ENCODE peak calls at places on chromosomes 16 and 17, in four cellular contexts. One of them, this sample, is unnamed.

GRCh38 chr16:24851700-24852099 is 5.9 kb downstream of the SLC5A11 start:
- DNase-seq in MM.1S: no peak
- DNase-seq in body of pancreas: no peak
- DNase-seq in A549: no peak
- DNase-seq in this sample: no peak

GRCh38 chr17:40952675-40953074 is 14.1 kb downstream of the KRT39 start:
- DNase-seq in MM.1S: no peak
- DNase-seq in body of pancreas: no peak
- DNase-seq in A549: no peak
- DNase-seq in this sample: no peak

GRCh38 chr17:66647391-66647983 is 187.4 kb upstream of the CACNG5 start:
- DNase-seq in MM.1S: no peak
- DNase-seq in body of pancreas: no peak
- DNase-seq in A549: no peak
- DNase-seq in this sample: no peak

GRCh38 chr17:63549289-63549945 is 860 bp upstream of the DCAF7 start:
- DNase-seq in MM.1S: no peak
- DNase-seq in body of pancreas: no peak
- DNase-seq in A549: no peak
- DNase-seq in this sample: no peak

GRCh38 chr17:42493324-42493723 is 34.6 kb downstream of the ATP6V0A1 start:
- DNase-seq in MM.1S: no peak
- DNase-seq in body of pancreas: no peak
- DNase-seq in A549: no peak
- DNase-seq in this sample: no peak

GRCh38 chr17:19570497-19571151 is 37.0 kb downstream of the SLC47A1 start:
- DNase-seq in MM.1S: no peak
- DNase-seq in body of pancreas: no peak
- DNase-seq in A549: no peak
- DNase-seq in this sample: no peak

GRCh38 chr17:49996495-49997255 is 1.7 kb upstream of the DLX3 start:
- DNase-seq in MM.1S: peak; percentile 34
- DNase-seq in body of pancreas: peak; percentile 58
- DNase-seq in A549: peak; percentile 81
- DNase-seq in this sample: peak; percentile 68

GRCh38 chr17:28230011-28230410 is 89.0 kb upstream of the TMEM97 start:
- DNase-seq in MM.1S: peak; percentile 46
- DNase-seq in body of pancreas: peak; percentile 78
- DNase-seq in A549: no peak
- DNase-seq in this sample: no peak

GRCh38 chr17:31398381-31399275 is 7.2 kb downstream of the RAB11FIP4 start:
- DNase-seq in MM.1S: no peak
- DNase-seq in body of pancreas: no peak
- DNase-seq in A549: no peak
- DNase-seq in this sample: no peak

DNA sequence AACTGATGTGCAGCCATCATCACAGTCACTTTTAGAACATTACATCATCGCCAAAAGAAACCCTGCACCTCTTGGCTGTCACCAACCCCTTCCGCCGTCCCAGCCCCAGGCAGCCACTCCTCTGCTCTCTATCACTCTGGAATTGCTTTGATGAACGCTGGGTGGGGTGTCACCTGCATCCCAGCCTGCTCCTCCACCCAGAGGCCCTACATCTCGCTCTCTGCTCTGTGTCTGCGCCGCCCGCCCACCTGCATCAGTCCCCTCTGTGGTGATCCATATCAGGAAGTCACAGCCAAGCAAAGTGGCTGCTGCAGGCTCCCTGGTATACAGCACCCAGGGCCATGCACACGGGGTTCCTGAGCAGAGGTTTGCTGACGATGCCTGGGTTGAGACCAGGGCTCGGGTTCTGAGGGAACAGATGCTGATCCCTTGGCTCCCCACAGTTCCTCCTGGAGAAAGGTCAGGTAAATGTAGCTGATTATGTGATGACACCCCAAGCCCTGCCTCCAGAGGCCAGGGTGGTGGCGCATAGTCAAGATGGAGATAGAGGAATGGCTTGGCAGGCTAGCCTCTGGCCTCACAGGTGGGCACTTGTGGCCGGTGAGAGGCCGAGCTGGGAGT is 30.9 kb downstream of the MPRIP start:
- DNase-seq in MM.1S: no peak
- DNase-seq in body of pancreas: no peak
- DNase-seq in A549: no peak
- DNase-seq in this sample: no peak
- H3K9me3 ChIP-seq in MM.1S: no peaks in the 10 kb centered on the region
- H3K9me3 ChIP-seq in body of pancreas: no peaks in the 10 kb centered on the region
- H3K9me3 ChIP-seq in A549: no peaks in the 10 kb centered on the region
- H3K9me3 ChIP-seq in this sample: no peaks in the 10 kb centered on the region

GRCh38 chr16:69190046-69190588 is 3.2 kb downstream of the SNTB2 start:
- DNase-seq in MM.1S: no peak
- DNase-seq in body of pancreas: no peak
- DNase-seq in A549: no peak
- DNase-seq in this sample: no peak

GRCh38 chr16:69187387-69187890 is 475 bp downstream of the SNTB2 start:
- DNase-seq in MM.1S: peak; percentile 37
- DNase-seq in body of pancreas: peak; percentile 61
- DNase-seq in A549: peak; percentile 52
- DNase-seq in this sample: peak; percentile 32

GRCh38 chr16:69187891-69188451 is 1.0 kb downstream of the SNTB2 start:
- DNase-seq in MM.1S: peak; percentile 60
- DNase-seq in body of pancreas: peak; percentile 39
- DNase-seq in A549: peak; percentile 47
- DNase-seq in this sample: peak; percentile 26

GRCh38 chr16:69190598-69190997 is 3.6 kb downstream of the SNTB2 start:
- DNase-seq in MM.1S: no peak
- DNase-seq in body of pancreas: no peak
- DNase-seq in A549: no peak
- DNase-seq in this sample: no peak

DNA sequence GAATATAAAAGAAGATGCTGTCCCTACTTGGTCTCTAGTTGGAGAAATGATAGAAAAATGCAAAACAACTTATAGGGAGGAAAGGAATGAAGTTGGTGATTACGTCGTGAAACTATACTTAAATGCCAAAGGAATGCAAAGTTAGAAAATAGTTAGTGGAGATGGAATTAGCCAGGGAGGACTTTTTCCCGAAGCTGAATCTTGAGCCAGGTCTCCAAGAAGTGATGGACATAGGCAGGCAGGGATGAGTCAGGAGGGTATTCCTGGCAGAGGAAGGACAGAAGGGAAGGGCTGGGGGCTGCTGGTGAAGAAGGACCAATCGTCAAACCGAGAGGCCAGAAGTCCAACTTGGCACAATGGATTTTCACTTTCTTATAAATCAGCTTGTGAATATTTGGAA is 1.8 kb downstream of the SNTB2 start:
- DNase-seq in MM.1S: no peak
- DNase-seq in body of pancreas: no peak
- DNase-seq in A549: peak; percentile 18
- DNase-seq in this sample: no peak
- TF ChIP-seq CTCF in MM.1S: no peak
- TF ChIP-seq CTCF in body of pancreas: no peak
- TF ChIP-seq CTCF in A549: no peak
- TF ChIP-seq CTCF in this sample: no peak

GRCh38 chr16:81647527-81647926 is 131.6 kb upstream of the PLCG2 start:
- DNase-seq in MM.1S: no peak
- DNase-seq in body of pancreas: no peak
- DNase-seq in A549: peak; percentile 80
- DNase-seq in this sample: no peak
- H3K4me1 ChIP-seq in MM.1S: peaks cover 11% of the 10 kb centered on the region
- H3K4me1 ChIP-seq in body of pancreas: peaks cover 14% of the 10 kb centered on the region
- H3K4me1 ChIP-seq in A549: peaks cover 75% of the 10 kb centered on the region
- H3K4me1 ChIP-seq in this sample: peaks cover 22% of the 10 kb centered on the region

DNA sequence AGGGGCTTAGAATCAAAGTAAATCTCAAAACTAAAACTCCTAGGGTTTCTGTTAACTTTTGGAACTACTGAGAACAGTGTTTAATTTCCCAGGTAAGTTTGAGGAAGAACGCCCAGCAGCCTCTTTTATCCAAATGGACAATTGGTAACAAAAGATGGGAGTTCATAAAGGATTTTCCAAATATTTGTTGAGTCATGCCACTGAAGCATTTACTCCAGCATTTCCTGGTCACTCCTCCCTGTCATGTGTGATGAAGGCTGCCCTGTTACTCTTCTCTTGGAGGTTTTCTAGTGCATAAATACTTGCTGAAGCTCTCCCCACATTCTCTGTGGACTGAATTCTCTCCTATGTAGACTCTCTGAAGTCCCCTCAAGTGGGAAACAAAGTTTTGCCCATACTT is 16.5 kb downstream of the ZNF75A start:
- DNase-seq in MM.1S: no peak
- DNase-seq in body of pancreas: no peak
- DNase-seq in A549: no peak
- DNase-seq in this sample: no peak
- H3K9me3 ChIP-seq in MM.1S: peaks cover 8% of the 10 kb centered on the region
- H3K9me3 ChIP-seq in body of pancreas: peaks cover 59% of the 10 kb centered on the region
- H3K9me3 ChIP-seq in A549: peaks cover 97% of the 10 kb centered on the region
- H3K9me3 ChIP-seq in this sample: peaks cover 97% of the 10 kb centered on the region

GRCh38 chr16:1273816-1274215 is 17.9 kb downstream of the TPSD1 start:
- DNase-seq in MM.1S: no peak
- DNase-seq in body of pancreas: no peak
- DNase-seq in A549: no peak
- DNase-seq in this sample: no peak
- TF ChIP-seq CTCF in MM.1S: no peak
- TF ChIP-seq CTCF in body of pancreas: no peak
- TF ChIP-seq CTCF in A549: no peak
- TF ChIP-seq CTCF in this sample: no peak

GRCh38 chr16:69787883-69788282 is 25.8 kb downstream of the WWP2 start:
- DNase-seq in MM.1S: no peak
- DNase-seq in body of pancreas: no peak
- DNase-seq in A549: no peak
- DNase-seq in this sample: no peak
- H3K4me1 ChIP-seq in MM.1S: no peaks in the 10 kb centered on the region
- H3K4me1 ChIP-seq in body of pancreas: no peaks in the 10 kb centered on the region
- H3K4me1 ChIP-seq in A549: no peaks in the 10 kb centered on the region
- H3K4me1 ChIP-seq in this sample: no peaks in the 10 kb centered on the region

GRCh38 chr17:12107905-12108304 is 87.2 kb downstream of the MAP2K4 start:
- DNase-seq in MM.1S: no peak
- DNase-seq in body of pancreas: no peak
- DNase-seq in A549: no peak
- DNase-seq in this sample: no peak
- H3K9me3 ChIP-seq in MM.1S: no peaks in the 10 kb centered on the region
- H3K9me3 ChIP-seq in body of pancreas: no peaks in the 10 kb centered on the region
- H3K9me3 ChIP-seq in A549: no peaks in the 10 kb centered on the region
- H3K9me3 ChIP-seq in this sample: no peaks in the 10 kb centered on the region

GRCh38 chr17:68527314-68527713 is 15.1 kb downstream of the PRKAR1A start:
- DNase-seq in MM.1S: no peak
- DNase-seq in body of pancreas: no peak
- DNase-seq in A549: no peak
- DNase-seq in this sample: no peak

GRCh38 chr17:68522266-68522665 is 10.0 kb downstream of the PRKAR1A start:
- DNase-seq in MM.1S: no peak
- DNase-seq in body of pancreas: no peak
- DNase-seq in A549: no peak
- DNase-seq in this sample: no peak

GRCh38 chr17:68531252-68531651 is 19.0 kb downstream of the PRKAR1A start:
- DNase-seq in MM.1S: no peak
- DNase-seq in body of pancreas: no peak
- DNase-seq in A549: no peak
- DNase-seq in this sample: no peak

DNA sequence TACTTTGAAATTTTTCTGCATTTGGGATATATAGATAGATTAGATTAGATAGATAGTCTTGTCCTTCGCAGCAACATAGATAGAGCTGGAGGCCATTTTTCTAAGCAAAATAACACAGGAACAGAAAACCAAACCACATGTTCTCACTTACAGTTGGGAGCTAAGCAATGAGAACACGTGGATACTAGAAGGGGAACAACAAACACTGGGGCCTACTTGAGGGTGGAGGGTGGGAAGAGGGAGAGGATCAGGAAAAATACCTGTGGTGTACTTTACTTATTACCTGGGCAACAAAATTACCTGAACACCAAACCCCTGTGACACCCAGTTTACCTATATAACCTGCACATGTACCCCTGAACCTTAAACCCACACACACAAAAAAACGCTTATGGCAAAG is 14.3 kb downstream of the PRKAR1A start:
- DNase-seq in MM.1S: no peak
- DNase-seq in body of pancreas: no peak
- DNase-seq in A549: no peak
- DNase-seq in this sample: no peak
- TF ChIP-seq CTCF in MM.1S: no peak
- TF ChIP-seq CTCF in body of pancreas: no peak
- TF ChIP-seq CTCF in A549: no peak
- TF ChIP-seq CTCF in this sample: no peak

GRCh38 chr17:68511671-68512246 is 471 bp upstream of the PRKAR1A start:
- DNase-seq in MM.1S: peak; percentile 73
- DNase-seq in body of pancreas: peak; percentile 65
- DNase-seq in A549: peak; percentile 72
- DNase-seq in this sample: peak; percentile 81

GRCh38 chr17:68511254-68511670 is 968 bp upstream of the PRKAR1A start:
- DNase-seq in MM.1S: no peak
- DNase-seq in body of pancreas: no peak
- DNase-seq in A549: peak; percentile 58
- DNase-seq in this sample: no peak

GRCh38 chr17:68513932-68514331 is 1.7 kb downstream of the PRKAR1A start:
- DNase-seq in MM.1S: no peak
- DNase-seq in body of pancreas: no peak
- DNase-seq in A549: no peak
- DNase-seq in this sample: no peak

GRCh38 chr17:68512967-68513474 is 791 bp downstream of the PRKAR1A start:
- DNase-seq in MM.1S: peak; percentile 16
- DNase-seq in body of pancreas: peak; percentile 17
- DNase-seq in A549: peak; percentile 49
- DNase-seq in this sample: no peak

GRCh38 chr17:68512247-68512966 is at the start of gene PRKAR1A:
- DNase-seq in MM.1S: peak; percentile 96
- DNase-seq in body of pancreas: peak; percentile 93
- DNase-seq in A549: peak; percentile 97
- DNase-seq in this sample: peak; percentile 96
- H3K4me1 ChIP-seq in MM.1S: peaks cover 25% of the 10 kb centered on the region
- H3K4me1 ChIP-seq in body of pancreas: peaks cover 27% of the 10 kb centered on the region
- H3K4me1 ChIP-seq in A549: peaks cover 22% of the 10 kb centered on the region
- H3K4me1 ChIP-seq in this sample: peaks cover 27% of the 10 kb centered on the region

This sample was measured in heart right ventricle.